ENCODE peak calls at places on chromosomes 3 and 15, in seven cellular contexts. E is fibroblast of mammary gland; H is fibroblast of the aortic adventitia; M is HL-60; O is uterus; D is CD4-positive, alpha-beta T cell; B is heart left ventricle. Y is an unnamed sample.

GRCh38 chr3:174710622-174711021 is 148.5 kb upstream of the NAALADL2 start:
- DNase-seq in D (no peak), M (no peak), B (no peak), H (peak), E (no peak), O (no peak), Y (no peak)

GRCh38 chr3:63807901-63808589 is 11.1 kb upstream of the C3orf49 start:
- DNase-seq in D (no peak), E (no peak), O (no peak), H (no peak), M (peak), B (no peak), Y (no peak)

GRCh38 chr3:38137615-38138346 is 680 bp upstream of the MYD88 start:
- DNase-seq in B (no peak), M (no peak), D (no peak), H (no peak), E (no peak), O (peak), Y (peak)

GRCh38 chr3:127691494-127691893 is 18.7 kb downstream of the ABTB1 start:
- DNase-seq in H (no peak), E (no peak), M (no peak), B (peak), O (no peak), D (no peak), Y (no peak)

GRCh38 chr3:14304101-14305045 is 98.0 kb upstream of the SLC6A6 start:
- DNase-seq in E (no peak), H (no peak), O (no peak), M (no peak), B (no peak), D (no peak), Y (no peak)

GRCh38 chr3:128495435-128495970 is 2.5 kb upstream of the GATA2 start:
- DNase-seq in D (no peak), M (no peak), E (no peak), O (peak), B (no peak), H (no peak), Y (no peak)

GRCh38 chr3:77055841-77056341 is 16.0 kb downstream of the ROBO2 start:
- DNase-seq in D (no peak), E (no peak), M (no peak), O (no peak), B (no peak), H (no peak), Y (no peak)

GRCh38 chr3:141913150-141913811 is 36.8 kb downstream of the ATP1B3 start:
- DNase-seq in H (peak), B (no peak), O (no peak), M (peak), D (peak), E (peak), Y (no peak)

GRCh38 chr3:122940628-122941086 is 86.9 kb downstream of the SEMA5B start:
- DNase-seq in M (no peak), O (peak), B (peak), H (peak), D (no peak), E (peak), Y (no peak)

GRCh38 chr3:122942937-122943827 is 84.4 kb downstream of the SEMA5B start:
- DNase-seq in O (peak), M (no peak), B (peak), D (no peak), E (peak), H (peak), Y (peak)

GRCh38 chr3:122942241-122942640 is 85.3 kb downstream of the SEMA5B start:
- DNase-seq in O (no peak), M (no peak), H (no peak), E (no peak), D (no peak), B (no peak), Y (no peak)

GRCh38 chr3:122943828-122944190 is 83.8 kb downstream of the SEMA5B start:
- DNase-seq in D (no peak), E (no peak), H (no peak), M (no peak), O (no peak), B (no peak), Y (no peak)

GRCh38 chr3:122941233-122942206 is 86.0 kb downstream of the SEMA5B start:
- DNase-seq in B (no peak), M (no peak), O (no peak), E (peak), D (no peak), H (no peak), Y (no peak)
- TF ChIP-seq CTCF in B (no peak), M (no peak), O (no peak), E (peak), D (no peak), H (peak), Y (peak)

GRCh38 chr3:55885721-55886120 is 398.6 kb upstream of the WNT5A start:
- DNase-seq in E (peak), D (no peak), B (no peak), M (peak), O (no peak), H (no peak), Y (no peak)
- TF ChIP-seq CTCF in E (peak), D (no peak), B (no peak), M (no peak), O (no peak), H (no peak), Y (no peak)

DNA sequence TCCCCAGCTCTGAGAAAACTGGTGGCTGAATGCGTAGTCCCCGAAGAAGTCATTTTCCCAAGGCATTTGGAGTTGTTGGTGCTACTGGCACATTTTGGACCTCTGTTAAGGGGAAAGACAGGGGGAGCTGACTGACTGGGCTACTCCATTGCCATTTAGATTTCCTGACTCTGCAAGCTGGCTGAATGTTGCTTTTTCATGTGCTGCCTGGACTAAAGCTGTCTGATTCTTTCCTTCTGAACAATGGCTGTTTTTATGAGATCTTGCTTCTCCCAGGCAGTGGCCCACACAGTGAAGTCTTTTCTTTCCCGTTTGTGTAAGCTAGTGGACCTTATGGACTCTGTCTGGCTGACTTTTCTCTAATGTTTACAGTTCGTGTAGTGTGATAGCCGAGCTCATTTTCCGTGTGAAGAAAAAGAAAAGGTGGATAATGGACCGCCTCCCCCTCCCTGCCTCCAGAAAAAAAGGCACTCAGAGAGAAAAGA is 38.2 kb upstream of the TRAK1 start:
- DNase-seq in O (no peak), M (no peak), E (no peak), B (no peak), H (no peak), D (no peak), Y (no peak)
- TF ChIP-seq CTCF in O (no peak), M (no peak), E (no peak), B (no peak), H (no peak), D (no peak), Y (no peak)

DNA sequence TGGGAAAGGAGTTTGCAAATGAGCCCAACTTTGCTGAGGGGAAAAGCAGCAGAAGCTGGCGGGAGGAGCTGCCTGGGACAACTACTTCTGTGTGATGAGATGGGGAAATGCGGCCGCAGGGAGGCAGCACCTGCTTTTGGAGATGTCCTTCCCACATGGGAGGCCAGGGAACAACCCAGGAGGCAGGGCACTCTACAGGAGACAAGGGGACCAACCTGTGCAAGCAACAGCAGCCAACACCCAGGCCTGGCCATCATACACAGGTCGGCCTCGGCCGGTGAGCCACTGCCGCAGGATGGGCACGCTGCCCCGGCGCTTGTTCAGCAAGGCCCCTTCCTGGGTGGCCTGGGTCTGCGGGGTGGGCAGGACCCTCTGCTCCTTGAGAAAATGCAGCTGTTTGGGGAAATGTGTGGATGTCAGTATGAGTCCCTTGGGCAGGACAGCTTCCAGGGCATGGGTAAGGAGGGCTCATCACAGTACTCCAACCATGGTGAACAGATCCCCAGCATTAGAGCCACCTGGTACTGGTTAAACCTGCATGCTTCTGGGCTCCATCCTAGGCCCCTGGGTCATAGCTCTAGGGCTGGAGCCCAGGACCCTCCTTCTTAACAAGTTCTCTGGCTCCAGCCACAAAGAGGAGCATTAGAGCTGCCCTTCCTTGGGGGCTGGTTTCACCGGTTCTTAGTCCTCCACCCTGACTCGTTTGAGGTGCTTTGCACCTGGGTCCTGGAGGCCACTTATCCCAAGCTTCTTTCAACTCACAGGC is 11.6 kb downstream of the EPB42 start:
- DNase-seq in B (no peak), M (no peak), O (no peak), E (no peak), D (no peak), H (no peak), Y (no peak)
- TF ChIP-seq CTCF in B (peak), M (no peak), O (no peak), E (no peak), D (no peak), H (no peak), Y (no peak)

GRCh38 chr15:33204087-33204486 is 9.6 kb upstream of the FMN1 start:
- DNase-seq in B (no peak), D (no peak), O (no peak), M (no peak), H (no peak), E (no peak), Y (no peak)

GRCh38 chr15:33200444-33200843 is 5.9 kb upstream of the FMN1 start:
- DNase-seq in M (no peak), D (no peak), B (no peak), H (no peak), O (no peak), E (no peak), Y (no peak)

GRCh38 chr15:33200903-33201302 is 6.4 kb upstream of the FMN1 start:
- DNase-seq in D (no peak), O (no peak), E (no peak), M (no peak), B (no peak), H (no peak), Y (no peak)

GRCh38 chr15:33197636-33198035 is 3.1 kb upstream of the FMN1 start:
- DNase-seq in M (no peak), O (no peak), B (no peak), H (no peak), E (no peak), D (no peak), Y (no peak)

GRCh38 chr15:33201376-33202189 is 7.1 kb upstream of the FMN1 start:
- DNase-seq in B (peak), E (peak), D (peak), O (no peak), M (peak), H (peak), Y (no peak)
- TF ChIP-seq CTCF in B (no peak), E (peak), D (peak), O (no peak), M (no peak), H (no peak), Y (peak)

GRCh38 chr3:50351318-50351687 is 641 bp downstream of the CYB561D2 start:
- DNase-seq in E (no peak), D (no peak), B (no peak), O (no peak), M (no peak), H (no peak), Y (no peak)

GRCh38 chr3:50353231-50354004 is 2.8 kb downstream of the CYB561D2 start:
- DNase-seq in B (no peak), D (no peak), H (no peak), M (no peak), E (no peak), O (no peak), Y (no peak)

GRCh38 chr3:50350527-50351317 is at the start of the genes CYB561D2 and NPRL2:
- DNase-seq in B (peak), E (peak), H (peak), D (peak), M (peak), O (peak), Y (peak)

GRCh38 chr3:50354186-50354764 is 3.6 kb downstream of the CYB561D2 start:
- DNase-seq in O (no peak), D (no peak), M (no peak), H (no peak), E (no peak), B (no peak), Y (no peak)

GRCh38 chr3:50352762-50353161 is 2.1 kb downstream of the CYB561D2 start:
- DNase-seq in M (no peak), E (peak), O (no peak), H (peak), B (no peak), D (no peak), Y (no peak)
- TF ChIP-seq CTCF in M (peak), E (peak), O (no peak), H (peak), B (no peak), D (no peak), Y (no peak)

GRCh38 chr15:57865294-57865693 is 158.8 kb downstream of the POLR2M start:
- DNase-seq in D (no peak), H (no peak), O (no peak), M (no peak), B (no peak), E (no peak), Y (no peak)
- TF ChIP-seq CTCF in D (no peak), H (peak), O (peak), M (no peak), B (peak), E (peak), Y (peak)

GRCh38 chr3:163785693-163786092 is 1292.6 kb downstream of the SI start:
- DNase-seq in E (no peak), M (no peak), H (no peak), B (no peak), D (no peak), O (no peak), Y (peak)
- TF ChIP-seq CTCF in E (no peak), M (no peak), H (no peak), B (no peak), D (no peak), O (no peak), Y (peak)

GRCh38 chr3:31106204-31106603 is 211.7 kb upstream of the GADL1 start:
- DNase-seq in O (no peak), M (no peak), B (no peak), E (peak), D (no peak), H (peak), Y (no peak)
- TF ChIP-seq CTCF in O (no peak), M (no peak), B (no peak), E (no peak), D (no peak), H (no peak), Y (no peak)

GRCh38 chr3:129593230-129593594 is 13.3 kb downstream of the PLXND1 start:
- DNase-seq in M (no peak), B (no peak), H (no peak), D (no peak), E (no peak), O (no peak), Y (no peak)
- TF ChIP-seq CTCF in M (no peak), B (no peak), H (no peak), D (no peak), E (no peak), O (no peak), Y (peak)